ENCODE peak calls at places on chromosomes 6 and 20, in six cellular contexts. T, Z, W, H, K and G are unnamed samples.

GRCh38 chr20:1505361-1505760 is 14.1 kb upstream of the SIRPB2 start:
- DNase-seq in T (no peak), K (no peak), W (no peak), H (no peak), Z (no peak), G (no peak)

GRCh38 chr6:111842891-111843290 is 30.4 kb downstream of the FYN start:
- DNase-seq in K (no peak), T (no peak), W (no peak), H (no peak), Z (peak), G (no peak)

GRCh38 chr20:59748555-59749292 is 144.4 kb downstream of the PHACTR3 start:
- DNase-seq in T (no peak), Z (peak), W (no peak), H (no peak), K (no peak), G (no peak)

GRCh38 chr6:13157293-13157692 is 171.0 kb downstream of the TBC1D7 start:
- DNase-seq in H (no peak), T (no peak), Z (no peak), W (no peak), K (no peak), G (no peak)

GRCh38 chr6:29652198-29652584 is 4.7 kb upstream of the MOG start:
- DNase-seq in K (no peak), Z (no peak), T (no peak), W (no peak), H (peak), G (no peak)

GRCh38 chr20:46222521-46223007 is 85.7 kb downstream of the CDH22 start:
- DNase-seq in K (no peak), T (no peak), Z (no peak), H (peak), W (no peak), G (no peak)

GRCh38 chr6:33620158-33620583 is 951 bp upstream of the ITPR3 start:
- DNase-seq in K (no peak), W (no peak), Z (no peak), H (peak), T (peak), G (no peak)

GRCh38 chr6:166341915-166342292 is 441 bp downstream of the SFT2D1 start:
- DNase-seq in K (no peak), T (no peak), W (no peak), H (no peak), Z (no peak), G (no peak)

GRCh38 chr6:1105833-1106400 is 206.0 kb upstream of the FOXQ1 start:
- DNase-seq in T (no peak), W (no peak), K (no peak), H (no peak), Z (no peak), G (no peak)

GRCh38 chr6:148544421-148544820 is 201.8 kb downstream of the SASH1 start:
- DNase-seq in K (no peak), Z (no peak), W (no peak), H (peak), T (no peak), G (no peak)

GRCh38 chr20:63011798-63012197 is 5.0 kb upstream of the BHLHE23 start:
- DNase-seq in Z (no peak), K (no peak), T (peak), H (no peak), W (no peak), G (no peak)

GRCh38 chr6:129621252-129621651 is 88.7 kb downstream of the ARHGAP18 start:
- DNase-seq in K (no peak), Z (no peak), T (peak), W (no peak), H (peak), G (no peak)

GRCh38 chr6:158006331-158006730 is 24.7 kb downstream of the SYNJ2 start:
- DNase-seq in K (no peak), T (no peak), H (no peak), W (no peak), Z (no peak), G (no peak)

GRCh38 chr6:157667211-157668033 is 155.6 kb upstream of the SNX9 start:
- DNase-seq in T (peak), Z (peak), H (peak), K (peak), W (no peak), G (peak)

GRCh38 chr6:25010917-25011625 is 75.3 kb upstream of the RIPOR2 start:
- DNase-seq in Z (peak), T (no peak), H (no peak), K (no peak), W (no peak), G (no peak)

GRCh38 chr6:30954631-30955366 is 14.0 kb downstream of the MUCL3 start:
- DNase-seq in W (no peak), T (no peak), H (peak), K (no peak), Z (no peak), G (no peak)
- H3K4me3 ChIP-seq in W (peak), T (peak), H (peak), K (no peak), Z (peak), G (peak)

GRCh38 chr20:12928755-12929401 is 79.9 kb upstream of the SPTLC3 start:
- DNase-seq in W (no peak), K (no peak), T (no peak), H (no peak), Z (peak), G (no peak)
- TF ChIP-seq CTCF in W (no peak), K (no peak), T (no peak), H (no peak), Z (no peak), G (no peak)

GRCh38 chr6:22078288-22078687 is 218.5 kb downstream of the PRL start:
- DNase-seq in K (no peak), H (no peak), W (no peak), T (no peak), Z (no peak), G (no peak)

GRCh38 chr6:22068561-22069346 is 228.1 kb downstream of the PRL start:
- DNase-seq in K (no peak), H (no peak), W (no peak), Z (no peak), T (peak), G (no peak)

GRCh38 chr6:22067127-22067526 is 229.7 kb downstream of the PRL start:
- DNase-seq in K (no peak), H (no peak), Z (no peak), T (no peak), W (no peak), G (no peak)

GRCh38 chr6:22071655-22072054 is 225.2 kb downstream of the PRL start:
- DNase-seq in K (no peak), H (no peak), W (no peak), Z (peak), T (peak), G (no peak)

GRCh38 chr6:22072939-22073338 is 223.9 kb downstream of the PRL start:
- DNase-seq in T (no peak), H (no peak), W (no peak), Z (no peak), K (no peak), G (no peak)
- H3K4me3 ChIP-seq in T (no peak), H (no peak), W (no peak), Z (no peak), K (no peak), G (no peak)

GRCh38 chr6:151763303-151763702 is 44.2 kb upstream of the ESR1 start:
- DNase-seq in K (no peak), H (no peak), T (no peak), W (no peak), Z (peak), G (no peak)

GRCh38 chr6:151762817-151763216 is 44.7 kb upstream of the ESR1 start:
- DNase-seq in T (no peak), H (no peak), K (no peak), W (no peak), Z (no peak), G (no peak)

GRCh38 chr6:151760486-151760885 is 47.0 kb upstream of the ESR1 start:
- DNase-seq in W (no peak), Z (no peak), T (no peak), K (no peak), H (no peak), G (no peak)

GRCh38 chr6:151765444-151765886 is 42.0 kb upstream of the ESR1 start:
- DNase-seq in H (peak), Z (peak), K (peak), T (peak), W (no peak), G (peak)

GRCh38 chr6:151763938-151764680 is 43.4 kb upstream of the ESR1 start:
- DNase-seq in Z (peak), T (peak), K (peak), H (peak), W (peak), G (no peak)
- TF ChIP-seq CTCF in Z (peak), T (peak), K (peak), H (peak), W (peak), G (peak)

GRCh38 chr20:50029697-50030428 is 47.1 kb downstream of the SNAI1 start:
- DNase-seq in Z (peak), W (no peak), T (no peak), H (peak), K (peak), G (no peak)

GRCh38 chr20:50027611-50028105 is 44.9 kb downstream of the SNAI1 start:
- DNase-seq in W (no peak), T (no peak), H (peak), K (peak), Z (peak), G (no peak)

GRCh38 chr20:50023116-50023802 is 40.5 kb downstream of the SNAI1 start:
- DNase-seq in W (no peak), H (no peak), K (no peak), T (peak), Z (no peak), G (no peak)

GRCh38 chr20:50029083-50029696 is 46.4 kb downstream of the SNAI1 start:
- DNase-seq in H (peak), T (no peak), W (no peak), Z (no peak), K (no peak), G (no peak)

DNA sequence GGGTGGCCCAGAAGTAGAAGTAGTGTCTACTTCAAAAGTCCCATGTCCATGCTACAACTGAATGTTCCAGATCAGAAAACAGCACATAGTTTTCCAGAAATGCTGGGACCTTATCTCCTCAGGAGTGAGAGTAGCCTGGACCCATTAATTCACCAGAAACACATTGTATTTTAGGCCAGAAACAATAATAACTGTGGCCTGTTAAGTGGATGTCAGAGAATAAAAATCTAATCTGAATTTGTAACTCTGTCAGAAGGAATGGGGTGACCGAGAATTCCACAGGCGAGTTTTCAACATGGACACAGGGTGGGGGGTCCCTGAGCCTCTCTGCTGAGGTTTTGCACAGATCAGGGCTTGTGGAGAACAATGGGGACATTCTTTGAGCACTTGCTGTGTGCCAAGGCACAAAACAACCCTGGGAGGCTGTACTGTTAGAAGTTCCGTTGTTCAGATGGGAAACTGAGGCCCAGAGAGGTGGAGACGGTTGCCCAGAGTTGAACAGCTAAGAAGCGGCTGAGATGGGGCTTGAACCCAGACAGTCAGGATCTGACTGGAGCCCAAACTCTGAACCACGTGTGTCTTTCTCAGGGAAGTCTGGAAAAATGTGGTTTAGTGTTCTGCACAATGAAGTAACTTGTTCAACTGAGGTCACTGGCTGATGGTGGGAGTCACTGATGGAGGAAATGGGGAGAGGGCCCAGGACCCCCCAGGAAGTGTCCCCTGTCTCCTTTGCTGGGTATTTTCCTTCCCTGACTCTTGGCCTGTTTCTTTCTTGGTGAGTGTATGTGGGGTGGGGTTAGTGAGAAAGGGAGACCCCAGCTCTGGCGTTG is 44.2 kb downstream of the SNAI1 start:
- DNase-seq in Z (peak), W (no peak), H (no peak), K (no peak), T (no peak), G (no peak)
- H3K4me3 ChIP-seq in Z (no peak), W (no peak), H (no peak), K (no peak), T (no peak), G (no peak)